ENCODE peak calls at places on chromosomes 13 and 19, in eight cellular contexts. T is GM23338, O is K562, N is MM.1S, W is neural progenitor cell, I is HCT116, J is astrocyte, R is hepatocyte. E is an unnamed sample.
A peak's percentile ranks its signal among the peaks of the same experiment; 100 is the strongest.

GRCh38 chr13:61989984-61990383 is 574.3 kb upstream of the PCDH20 start:
- DNase-seq in I (no peak), O (no peak), N (no peak), W (no peak), J (no peak), T (no peak), R (no peak), E (no peak)

GRCh38 chr19:57759096-57759495 is 10.4 kb upstream of the ZNF586 start:
- DNase-seq in I (no peak), J (no peak), O (no peak), N (no peak), T (no peak), R (no peak), W (no peak), E (no peak)

GRCh38 chr19:4976412-4977298 is 7.7 kb downstream of the KDM4B start:
- DNase-seq in N (no peak), W (peak; percentile 44), R (peak; percentile 75), I (no peak), J (peak; percentile 93), O (no peak), T (peak; percentile 85), E (peak; percentile 89)

GRCh38 chr13:45949161-45949560 is 97.6 kb upstream of the SIAH3 start:
- DNase-seq in R (no peak), N (no peak), O (no peak), W (no peak), I (no peak), T (no peak), J (peak; percentile 75), E (no peak)

GRCh38 chr13:60852886-60853285 is 455.9 kb downstream of the TDRD3 start:
- DNase-seq in O (no peak), J (no peak), W (no peak), N (no peak), I (no peak), R (no peak), T (no peak), E (no peak)

GRCh38 chr19:48454150-48454730 is 1.1 kb upstream of the KCNJ14 start:
- DNase-seq in I (no peak), N (no peak), O (no peak), J (no peak), T (no peak), R (no peak), W (no peak), E (no peak)

GRCh38 chr13:102141625-102142472 is 260.0 kb downstream of the FGF14 start:
- DNase-seq in T (peak; percentile 46), N (peak; percentile 27), W (peak; percentile 31), O (peak; percentile 4), J (peak; percentile 18), I (no peak), R (peak; percentile 30), E (peak; percentile 39)

GRCh38 chr13:60261432-60262351 is 98.0 kb upstream of the DIAPH3 start:
- DNase-seq in W (peak; percentile 71), J (no peak), I (no peak), N (no peak), T (peak; percentile 95), O (no peak), R (no peak), E (no peak)

GRCh38 chr19:2542341-2543069 is 66.6 kb downstream of the GADD45B start:
- DNase-seq in R (no peak), J (peak; percentile 50), I (no peak), T (peak; percentile 69), N (no peak), W (no peak), O (no peak), E (no peak)

GRCh38 chr19:33086955-33087354 is 6.0 kb downstream of the GPATCH1 start:
- DNase-seq in W (no peak), R (no peak), T (no peak), N (no peak), J (no peak), O (no peak), I (no peak), E (no peak)

GRCh38 chr13:99694251-99694650 is 193.0 kb downstream of the TM9SF2 start:
- DNase-seq in J (no peak), T (no peak), R (no peak), O (no peak), N (no peak), W (no peak), I (no peak), E (no peak)

GRCh38 chr19:55344444-55344843 is 4.8 kb downstream of the KMT5C start:
- DNase-seq in J (no peak), N (no peak), W (no peak), O (no peak), T (no peak), R (no peak), I (no peak), E (no peak)

GRCh38 chr19:19554074-19555023 is 16.3 kb downstream of the CILP2 start:
- DNase-seq in N (no peak), R (peak; percentile 53), I (no peak), T (peak; percentile 84), O (peak; percentile 88), W (peak; percentile 85), J (peak; percentile 23), E (peak; percentile 55)

GRCh38 chr19:29523568-29523967 is 2.2 kb upstream of the VSTM2B start:
- DNase-seq in T (no peak), W (no peak), J (no peak), O (no peak), R (no peak), N (no peak), I (no peak), E (no peak)

GRCh38 chr13:72507394-72508199 is 219.8 kb downstream of the MZT1 start:
- DNase-seq in T (no peak), I (no peak), R (no peak), N (no peak), J (no peak), O (no peak), W (no peak), E (no peak)

GRCh38 chr13:32802159-32802558 is 214.1 kb upstream of the KL start:
- DNase-seq in J (no peak), T (no peak), W (no peak), O (no peak), N (no peak), I (no peak), R (no peak), E (no peak)

GRCh38 chr13:71712988-71713653 is 153.9 kb downstream of the DACH1 start:
- DNase-seq in J (no peak), I (no peak), R (peak; percentile 60), T (peak; percentile 69), W (peak; percentile 17), N (no peak), O (no peak), E (no peak)

GRCh38 chr19:16326401-16327130 is 1.9 kb downstream of the KLF2 start:
- DNase-seq in T (peak; percentile 69), O (no peak), W (peak; percentile 49), J (no peak), I (no peak), R (no peak), N (peak; percentile 84), E (no peak)
- TF ChIP-seq EZH2 in T (peak; percentile 38), O (no peak), W (peak; percentile 98), J (no peak), I (no peak), R (no peak), N (no peak), E (no peak)

GRCh38 chr19:53980553-53981407 is 10.7 kb upstream of the CACNG6 start:
- DNase-seq in R (peak; percentile 67), W (peak; percentile 78), T (peak; percentile 98), N (no peak), J (peak; percentile 54), O (peak; percentile 43), I (peak; percentile 86), E (peak; percentile 94)

GRCh38 chr19:53977429-53977990 is 13.9 kb upstream of the CACNG6 start:
- DNase-seq in J (peak; percentile 79), R (peak; percentile 89), T (peak; percentile 99), I (peak; percentile 70), O (peak; percentile 80), W (peak; percentile 95), N (peak; percentile 42), E (peak; percentile 91)

GRCh38 chr19:53978975-53979801 is 12.2 kb upstream of the CACNG6 start:
- DNase-seq in O (no peak), T (peak; percentile 55), W (no peak), N (no peak), I (no peak), R (no peak), J (no peak), E (peak; percentile 22)

GRCh38 chr19:53981408-53981998 is 9.9 kb upstream of the CACNG6 start:
- DNase-seq in O (no peak), N (no peak), R (no peak), W (no peak), J (no peak), I (no peak), T (peak; percentile 61), E (no peak)

GRCh38 chr19:53977991-53978731 is 13.3 kb upstream of the CACNG6 start:
- DNase-seq in T (peak; percentile 100), R (peak; percentile 85), W (peak; percentile 99), N (no peak), O (peak; percentile 44), I (peak; percentile 40), J (peak; percentile 83), E (peak; percentile 44)
- TF ChIP-seq EZH2 in T (no peak), R (peak; percentile 59), W (no peak), N (no peak), O (no peak), I (no peak), J (peak; percentile 74), E (no peak)

GRCh38 chr13:78610381-78610883 is 7.1 kb upstream of the POU4F1 start:
- DNase-seq in T (no peak), W (no peak), N (no peak), J (no peak), R (no peak), I (no peak), O (no peak), E (peak; percentile 20)
- TF ChIP-seq EZH2 in T (peak; percentile 25), W (no peak), N (no peak), J (no peak), R (no peak), I (no peak), O (no peak), E (no peak)

GRCh38 chr19:17680235-17680722 is 7.9 kb downstream of the UNC13A start:
- DNase-seq in J (peak; percentile 32), I (peak; percentile 50), O (peak; percentile 90), R (peak; percentile 86), T (peak; percentile 64), W (peak; percentile 67), N (no peak), E (peak; percentile 51)
- TF ChIP-seq EZH2 in J (no peak), I (no peak), O (no peak), R (no peak), T (no peak), W (no peak), N (no peak), E (no peak)

GRCh38 chr19:10514211-10515145 is 2.8 kb downstream of the S1PR5 start:
- DNase-seq in O (no peak), R (peak; percentile 17), W (peak; percentile 88), I (no peak), N (no peak), J (no peak), T (peak; percentile 85), E (no peak)
- TF ChIP-seq EZH2 in O (no peak), R (peak; percentile 95), W (peak; percentile 90), I (no peak), N (no peak), J (peak; percentile 72), T (peak; percentile 53), E (no peak)

GRCh38 chr13:38990693-38991092 is at the start of gene STOML3:
- DNase-seq in N (no peak), J (no peak), T (no peak), W (peak; percentile 11), O (no peak), R (no peak), I (no peak), E (no peak)

GRCh38 chr13:38998739-38999138 is 8.1 kb upstream of the STOML3 start:
- DNase-seq in W (no peak), O (peak; percentile 53), J (no peak), N (no peak), R (no peak), I (no peak), T (no peak), E (no peak)

GRCh38 chr13:38993381-38993780 is 2.8 kb upstream of the STOML3 start:
- DNase-seq in R (no peak), N (no peak), J (no peak), T (no peak), I (no peak), O (no peak), W (no peak), E (no peak)
- TF ChIP-seq EZH2 in R (no peak), N (no peak), J (no peak), T (no peak), I (no peak), O (no peak), W (no peak), E (no peak)

E was measured in PC-3.